ENCODE peak calls at places on chromosomes 12 and 14, in seven cellular contexts. Q, H, P, X, C, Y and B are unnamed samples.

GRCh38 chr14:49863483-49864262 is 11.1 kb upstream of the NEMF start:
- DNase-seq in H (no peak), Q (no peak), P (no peak), C (peak), Y (peak), X (no peak), B (no peak)

GRCh38 chr12:85237320-85237719 is 42.7 kb upstream of the ALX1 start:
- DNase-seq in Q (no peak), X (no peak), C (no peak), Y (no peak), H (no peak), P (no peak), B (no peak)

GRCh38 chr14:53295985-53296582 is 143.0 kb upstream of the DDHD1 start:
- DNase-seq in H (no peak), X (no peak), Y (peak), P (no peak), C (no peak), Q (peak), B (no peak)

GRCh38 chr14:50061664-50062437 is 54.5 kb downstream of the VCPKMT start:
- DNase-seq in X (peak), Q (peak), P (no peak), H (no peak), Y (no peak), C (peak), B (no peak)

GRCh38 chr12:89280833-89281533 is 71.3 kb downstream of the DUSP6 start:
- DNase-seq in Q (no peak), C (no peak), H (no peak), Y (peak), X (no peak), P (no peak), B (no peak)

GRCh38 chr12:47100146-47100545 is 20.4 kb upstream of the AMIGO2 start:
- DNase-seq in P (no peak), H (no peak), C (no peak), Q (no peak), X (no peak), Y (no peak), B (no peak)

GRCh38 chr12:132063491-132063890 is 80.6 kb downstream of the DDX51 start:
- DNase-seq in X (no peak), P (no peak), H (no peak), C (no peak), Y (no peak), Q (no peak), B (no peak)

GRCh38 chr14:69571879-69572633 is 2.6 kb downstream of the CCDC177 start:
- DNase-seq in C (no peak), P (no peak), X (no peak), H (peak), Q (peak), Y (no peak), B (no peak)

GRCh38 chr14:47555333-47555732 is 120.1 kb downstream of the MDGA2 start:
- DNase-seq in X (no peak), C (no peak), H (no peak), Y (no peak), P (no peak), Q (no peak), B (no peak)

GRCh38 chr12:91579516-91580263 is 397.1 kb upstream of the DCN start:
- DNase-seq in X (no peak), P (no peak), Y (no peak), Q (no peak), H (no peak), C (no peak), B (no peak)